ENCODE peak calls at places on chromosomes 6 and 20, in ten cellular contexts. C is SK-N-SH, E is adrenal gland, T is brain microvascular endothelial cell, D is left lung, K is sigmoid colon, B is psoas muscle, I is PC-9, X is thoracic aorta, V is bronchial epithelial cell. F is an unnamed sample.

GRCh38 chr6:28953039-28953872 is 29.5 kb upstream of the TRIM27 start:
- DNase-seq in B (no peak), E (peak; percentile 30), I (peak; percentile 67), T (peak; percentile 69), D (no peak), K (no peak), C (peak; percentile 75), V (peak; percentile 54), X (no peak), F (no peak)

GRCh38 chr6:169074551-169074950 is 179.1 kb downstream of the THBS2 start:
- DNase-seq in K (no peak), V (no peak), T (no peak), D (no peak), B (no peak), C (no peak), E (no peak), I (no peak), X (no peak), F (no peak)

GRCh38 chr20:23255658-23256385 is 94.8 kb upstream of the NXT1 start:
- DNase-seq in B (no peak), X (no peak), I (no peak), K (no peak), V (no peak), D (no peak), E (no peak), C (no peak), T (no peak), F (no peak)

GRCh38 chr6:45822864-45823263 is 192.8 kb downstream of the CLIC5 start:
- DNase-seq in E (no peak), B (no peak), C (no peak), K (no peak), T (no peak), V (no peak), I (no peak), D (no peak), X (no peak), F (no peak)

GRCh38 chr20:46357030-46357514 is 48.8 kb upstream of the CDH22 start:
- DNase-seq in C (peak; percentile 80), I (no peak), D (no peak), K (no peak), T (no peak), E (peak; percentile 74), V (no peak), X (no peak), B (peak; percentile 49), F (no peak)

GRCh38 chr6:90466191-90466940 is 120.5 kb downstream of the MAP3K7 start:
- DNase-seq in T (peak; percentile 54), C (no peak), I (no peak), E (no peak), K (no peak), X (no peak), D (no peak), V (peak; percentile 47), B (no peak), F (peak; percentile 49)

GRCh38 chr6:48135352-48136084 is 24.5 kb upstream of the PTCHD4 start:
- DNase-seq in C (no peak), K (no peak), V (peak; percentile 83), X (no peak), T (peak; percentile 10), E (no peak), B (no peak), I (no peak), D (no peak), F (no peak)

GRCh38 chr6:42197574-42198362 is 3.0 kb upstream of the GUCA1B start:
- DNase-seq in I (no peak), B (no peak), C (no peak), D (no peak), E (no peak), T (peak; percentile 36), X (no peak), K (no peak), V (peak; percentile 43), F (no peak)

GRCh38 chr20:41110012-41110411 is 27.3 kb upstream of the PLCG1 start:
- DNase-seq in C (no peak), D (no peak), K (no peak), X (no peak), B (no peak), I (no peak), T (no peak), V (no peak), E (no peak), F (no peak)

GRCh38 chr20:41110930-41111577 is 26.3 kb upstream of the PLCG1 start:
- DNase-seq in I (peak; percentile 33), T (no peak), K (no peak), X (no peak), V (peak; percentile 84), B (no peak), E (no peak), D (no peak), C (no peak), F (no peak)

GRCh38 chr20:41116282-41116960 is 20.9 kb upstream of the PLCG1 start:
- DNase-seq in C (no peak), I (no peak), E (no peak), K (no peak), B (no peak), T (no peak), X (no peak), D (no peak), V (no peak), F (no peak)

GRCh38 chr20:41108531-41108930 is 28.8 kb upstream of the PLCG1 start:
- DNase-seq in X (no peak), B (no peak), K (no peak), C (no peak), D (no peak), E (no peak), T (no peak), I (no peak), V (no peak), F (no peak)

GRCh38 chr20:41111578-41111951 is 25.8 kb upstream of the PLCG1 start:
- DNase-seq in X (no peak), B (no peak), C (no peak), D (no peak), V (no peak), E (no peak), K (no peak), I (no peak), T (no peak), F (no peak)
- H3K4me3 ChIP-seq in X (no peak overlapping the region), B (no peak overlapping the region), C (no peak overlapping the region), D (no peak overlapping the region), V (no peak overlapping the region), E (no peak overlapping the region), K (no peak overlapping the region), I (no peak overlapping the region), T (no peak overlapping the region), F (no peak overlapping the region)

GRCh38 chr20:24492031-24492607 is 22.7 kb downstream of the SYNDIG1 start:
- DNase-seq in D (no peak), T (no peak), E (no peak), C (no peak), I (no peak), X (no peak), V (no peak), B (no peak), K (peak; percentile 61), F (no peak)

GRCh38 chr20:24489631-24490260 is 20.3 kb downstream of the SYNDIG1 start:
- DNase-seq in E (no peak), C (no peak), T (no peak), B (no peak), V (no peak), I (no peak), X (no peak), D (no peak), K (peak; percentile 28), F (no peak)

GRCh38 chr20:24491043-24491756 is 21.8 kb downstream of the SYNDIG1 start:
- DNase-seq in E (no peak), B (no peak), I (no peak), C (no peak), X (no peak), T (no peak), V (no peak), K (peak; percentile 42), D (no peak), F (no peak)

GRCh38 chr20:24489193-24489592 is 19.8 kb downstream of the SYNDIG1 start:
- DNase-seq in T (no peak), D (no peak), B (no peak), K (no peak), C (no peak), X (no peak), E (no peak), I (no peak), V (no peak), F (no peak)

DNA sequence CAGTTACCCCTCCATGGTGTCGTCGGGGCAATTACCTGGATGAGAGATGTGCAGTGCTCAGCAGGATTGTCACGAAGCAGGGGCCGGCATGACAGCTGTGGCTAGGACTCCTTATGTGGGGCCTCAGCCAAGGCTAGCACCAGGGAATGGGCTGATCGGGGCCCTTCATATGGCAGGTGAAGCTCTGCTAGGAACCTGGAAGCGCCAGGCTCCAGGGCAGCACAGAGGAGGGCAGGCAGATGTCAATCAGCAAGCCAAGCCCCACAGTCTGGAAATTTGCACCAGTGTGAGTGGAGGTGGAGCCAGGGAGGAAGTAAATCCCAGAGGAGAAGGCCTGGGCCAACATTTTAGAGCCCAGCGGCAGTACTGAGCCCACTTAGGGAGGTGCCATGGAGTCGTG is 21.2 kb downstream of the SYNDIG1 start:
- DNase-seq in C (no peak), X (no peak), T (no peak), K (peak; percentile 43), I (no peak), B (no peak), V (no peak), D (no peak), E (no peak), F (no peak)
- H3K27me3 ChIP-seq in C (no peaks in the 10 kb centered on the region), X (no peaks in the 10 kb centered on the region), T (no peaks in the 10 kb centered on the region), K (no peaks in the 10 kb centered on the region), I (no peaks in the 10 kb centered on the region), B (no peaks in the 10 kb centered on the region), V (no peaks in the 10 kb centered on the region), D (peaks cover 9% of the 10 kb centered on the region), E (no peaks in the 10 kb centered on the region), F (no peaks in the 10 kb centered on the region)

DNA sequence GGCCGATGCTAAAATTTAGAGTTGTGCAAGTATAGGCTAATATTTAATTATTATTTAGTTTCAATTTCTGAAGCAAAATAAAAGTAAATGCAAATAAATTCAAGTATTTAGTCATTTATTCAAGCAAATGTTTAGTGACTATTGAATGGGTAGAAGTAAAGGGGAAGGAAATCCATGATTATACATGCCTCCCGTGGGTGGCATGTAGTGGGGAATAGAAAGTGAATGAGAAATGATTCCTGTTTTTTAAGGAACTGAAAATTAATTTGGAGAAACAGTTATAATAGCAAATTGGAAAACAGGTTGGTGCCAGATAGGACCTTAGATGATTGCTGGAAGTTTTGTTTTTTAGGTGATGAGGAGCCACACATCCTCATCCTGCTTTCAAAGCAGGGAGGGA is 35.4 kb downstream of the FAM229B start:
- DNase-seq in E (no peak), T (no peak), V (no peak), I (no peak), B (no peak), D (no peak), C (no peak), X (no peak), K (no peak), F (no peak)
- H3K36me3 ChIP-seq in E (no peaks in the 10 kb centered on the region), T (peaks cover 63% of the 10 kb centered on the region), V (no peaks in the 10 kb centered on the region), I (peaks cover 74% of the 10 kb centered on the region), B (peaks cover 30% of the 10 kb centered on the region), D (no peaks in the 10 kb centered on the region), C (no peaks in the 10 kb centered on the region), X (peaks cover 15% of the 10 kb centered on the region), K (peaks cover 100% of the 10 kb centered on the region), F (no peaks in the 10 kb centered on the region)

DNA sequence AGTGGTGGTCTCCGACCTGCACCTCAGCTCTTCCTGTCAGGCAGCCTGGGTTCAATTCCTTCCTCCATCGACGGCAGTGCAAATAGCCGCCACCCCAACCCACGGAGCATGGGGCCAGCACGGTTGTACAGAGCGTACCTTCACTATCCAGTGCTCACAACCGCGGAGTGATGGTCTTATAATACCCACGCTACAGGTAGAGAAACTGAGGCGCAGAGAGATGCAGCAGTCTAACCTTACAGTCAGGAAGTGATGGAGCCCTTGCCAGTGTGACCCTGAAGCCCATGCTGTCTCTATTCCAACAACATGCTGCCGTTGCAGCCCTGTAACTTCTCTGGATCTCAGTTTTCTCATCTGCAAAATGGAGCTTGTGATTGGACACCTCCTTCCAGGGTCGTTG is 11.0 kb downstream of the SCRT2 start:
- DNase-seq in T (no peak), E (no peak), D (no peak), C (no peak), I (no peak), X (no peak), B (no peak), V (no peak), K (no peak), F (no peak)
- H3K4me3 ChIP-seq in T (no peak overlapping the region), E (no peak overlapping the region), D (no peak overlapping the region), C (no peak overlapping the region), I (no peak overlapping the region), X (no peak overlapping the region), B (no peak overlapping the region), V (no peak overlapping the region), K (no peak overlapping the region), F (no peak overlapping the region)

F was measured in kidney epithelial cell.